ENCODE peak calls at places on chromosomes 5 and 9, in five cellular contexts. One of them, this sample, is unnamed.

GRCh38 chr9:79611091-79611614 is 39.4 kb downstream of the TLE4 start:
- DNase-seq in stimulated activated CD8-positive, alpha-beta memory T cell treated with anti-CD3 and anti-CD28 coated beads, Interleukin-2, amount 100 ng/mL, for 1 hour: no peak
- DNase-seq in hepatic stellate cell: peak; percentile 33
- DNase-seq in foreskin keratinocyte: peak; percentile 32
- DNase-seq in left ventricle myocardium inferior: no peak
- DNase-seq in this sample: no peak

GRCh38 chr9:114364123-114364522 is 23.7 kb downstream of the AKNA start:
- DNase-seq in stimulated activated CD8-positive, alpha-beta memory T cell treated with anti-CD3 and anti-CD28 coated beads, Interleukin-2, amount 100 ng/mL, for 1 hour: no peak
- DNase-seq in hepatic stellate cell: peak; percentile 73
- DNase-seq in foreskin keratinocyte: no peak
- DNase-seq in left ventricle myocardium inferior: no peak
- DNase-seq in this sample: no peak

GRCh38 chr9:72552356-72552755 is 30.9 kb downstream of the TMC1 start:
- DNase-seq in stimulated activated CD8-positive, alpha-beta memory T cell treated with anti-CD3 and anti-CD28 coated beads, Interleukin-2, amount 100 ng/mL, for 1 hour: no peak
- DNase-seq in hepatic stellate cell: no peak
- DNase-seq in foreskin keratinocyte: no peak
- DNase-seq in left ventricle myocardium inferior: no peak
- DNase-seq in this sample: no peak

GRCh38 chr9:72309366-72310133 is 55.5 kb downstream of the ZFAND5 start:
- DNase-seq in stimulated activated CD8-positive, alpha-beta memory T cell treated with anti-CD3 and anti-CD28 coated beads, Interleukin-2, amount 100 ng/mL, for 1 hour: no peak
- DNase-seq in hepatic stellate cell: no peak
- DNase-seq in foreskin keratinocyte: no peak
- DNase-seq in left ventricle myocardium inferior: no peak
- DNase-seq in this sample: no peak

GRCh38 chr5:85545129-85545528 is 1072.6 kb upstream of the COX7C start:
- DNase-seq in stimulated activated CD8-positive, alpha-beta memory T cell treated with anti-CD3 and anti-CD28 coated beads, Interleukin-2, amount 100 ng/mL, for 1 hour: no peak
- DNase-seq in hepatic stellate cell: no peak
- DNase-seq in foreskin keratinocyte: no peak
- DNase-seq in left ventricle myocardium inferior: no peak
- DNase-seq in this sample: no peak

GRCh38 chr5:94906750-94907149 is 288.3 kb downstream of the SLF1 start:
- DNase-seq in stimulated activated CD8-positive, alpha-beta memory T cell treated with anti-CD3 and anti-CD28 coated beads, Interleukin-2, amount 100 ng/mL, for 1 hour: no peak
- DNase-seq in hepatic stellate cell: no peak
- DNase-seq in foreskin keratinocyte: no peak
- DNase-seq in left ventricle myocardium inferior: no peak
- DNase-seq in this sample: no peak

GRCh38 chr5:123421773-123422172 is 1.4 kb downstream of the CEP120 start:
- DNase-seq in stimulated activated CD8-positive, alpha-beta memory T cell treated with anti-CD3 and anti-CD28 coated beads, Interleukin-2, amount 100 ng/mL, for 1 hour: no peak
- DNase-seq in hepatic stellate cell: no peak
- DNase-seq in foreskin keratinocyte: no peak
- DNase-seq in left ventricle myocardium inferior: no peak
- DNase-seq in this sample: no peak

GRCh38 chr5:76450059-76450458 is 47.0 kb downstream of the IQGAP2 start:
- DNase-seq in stimulated activated CD8-positive, alpha-beta memory T cell treated with anti-CD3 and anti-CD28 coated beads, Interleukin-2, amount 100 ng/mL, for 1 hour: no peak
- DNase-seq in hepatic stellate cell: no peak
- DNase-seq in foreskin keratinocyte: no peak
- DNase-seq in left ventricle myocardium inferior: no peak
- DNase-seq in this sample: no peak

GRCh38 chr5:168422431-168422830 is 63.8 kb upstream of the RARS1 start:
- DNase-seq in stimulated activated CD8-positive, alpha-beta memory T cell treated with anti-CD3 and anti-CD28 coated beads, Interleukin-2, amount 100 ng/mL, for 1 hour: no peak
- DNase-seq in hepatic stellate cell: no peak
- DNase-seq in foreskin keratinocyte: no peak
- DNase-seq in left ventricle myocardium inferior: no peak
- DNase-seq in this sample: no peak

GRCh38 chr9:124855944-124856773 is 2.9 kb downstream of the WDR38 start:
- DNase-seq in stimulated activated CD8-positive, alpha-beta memory T cell treated with anti-CD3 and anti-CD28 coated beads, Interleukin-2, amount 100 ng/mL, for 1 hour: no peak
- DNase-seq in hepatic stellate cell: no peak
- DNase-seq in foreskin keratinocyte: no peak
- DNase-seq in left ventricle myocardium inferior: no peak
- DNase-seq in this sample: no peak

GRCh38 chr9:94610181-94610591 is 16.6 kb upstream of the FBP2 start:
- DNase-seq in stimulated activated CD8-positive, alpha-beta memory T cell treated with anti-CD3 and anti-CD28 coated beads, Interleukin-2, amount 100 ng/mL, for 1 hour: no peak
- DNase-seq in hepatic stellate cell: no peak
- DNase-seq in foreskin keratinocyte: no peak
- DNase-seq in left ventricle myocardium inferior: no peak
- DNase-seq in this sample: no peak

GRCh38 chr5:139377226-139377625 is 5.9 kb downstream of the SLC23A1 start:
- DNase-seq in stimulated activated CD8-positive, alpha-beta memory T cell treated with anti-CD3 and anti-CD28 coated beads, Interleukin-2, amount 100 ng/mL, for 1 hour: no peak
- DNase-seq in hepatic stellate cell: no peak
- DNase-seq in foreskin keratinocyte: no peak
- DNase-seq in left ventricle myocardium inferior: no peak
- DNase-seq in this sample: no peak

GRCh38 chr5:135739383-135739961 is 95.0 kb upstream of the SLC25A48 start:
- DNase-seq in stimulated activated CD8-positive, alpha-beta memory T cell treated with anti-CD3 and anti-CD28 coated beads, Interleukin-2, amount 100 ng/mL, for 1 hour: no peak
- DNase-seq in hepatic stellate cell: no peak
- DNase-seq in foreskin keratinocyte: peak; percentile 75
- DNase-seq in left ventricle myocardium inferior: no peak
- DNase-seq in this sample: no peak

GRCh38 chr5:143501176-143501840 is 97.8 kb upstream of the NR3C1 start:
- DNase-seq in stimulated activated CD8-positive, alpha-beta memory T cell treated with anti-CD3 and anti-CD28 coated beads, Interleukin-2, amount 100 ng/mL, for 1 hour: no peak
- DNase-seq in hepatic stellate cell: no peak
- DNase-seq in foreskin keratinocyte: no peak
- DNase-seq in left ventricle myocardium inferior: no peak
- DNase-seq in this sample: no peak

GRCh38 chr5:98807806-98808205 is 34.3 kb downstream of the RGMB start:
- DNase-seq in stimulated activated CD8-positive, alpha-beta memory T cell treated with anti-CD3 and anti-CD28 coated beads, Interleukin-2, amount 100 ng/mL, for 1 hour: no peak
- DNase-seq in hepatic stellate cell: no peak
- DNase-seq in foreskin keratinocyte: no peak
- DNase-seq in left ventricle myocardium inferior: no peak
- DNase-seq in this sample: no peak

GRCh38 chr5:65722575-65723424 is 795 bp downstream of the NLN start:
- DNase-seq in stimulated activated CD8-positive, alpha-beta memory T cell treated with anti-CD3 and anti-CD28 coated beads, Interleukin-2, amount 100 ng/mL, for 1 hour: no peak
- DNase-seq in hepatic stellate cell: peak; percentile 70
- DNase-seq in foreskin keratinocyte: peak; percentile 19
- DNase-seq in left ventricle myocardium inferior: no peak
- DNase-seq in this sample: peak; percentile 30

GRCh38 chr5:74693176-74693575 is 8.1 kb downstream of the HEXB start:
- DNase-seq in stimulated activated CD8-positive, alpha-beta memory T cell treated with anti-CD3 and anti-CD28 coated beads, Interleukin-2, amount 100 ng/mL, for 1 hour: no peak
- DNase-seq in hepatic stellate cell: peak; percentile 22
- DNase-seq in foreskin keratinocyte: peak; percentile 69
- DNase-seq in left ventricle myocardium inferior: no peak
- DNase-seq in this sample: no peak

GRCh38 chr5:94632024-94632423 is 13.6 kb downstream of the SLF1 start:
- DNase-seq in stimulated activated CD8-positive, alpha-beta memory T cell treated with anti-CD3 and anti-CD28 coated beads, Interleukin-2, amount 100 ng/mL, for 1 hour: no peak
- DNase-seq in hepatic stellate cell: no peak
- DNase-seq in foreskin keratinocyte: no peak
- DNase-seq in left ventricle myocardium inferior: no peak
- DNase-seq in this sample: no peak

GRCh38 chr9:94076557-94076956 is 7.7 kb upstream of the PTPDC1 start:
- DNase-seq in stimulated activated CD8-positive, alpha-beta memory T cell treated with anti-CD3 and anti-CD28 coated beads, Interleukin-2, amount 100 ng/mL, for 1 hour: no peak
- DNase-seq in hepatic stellate cell: no peak
- DNase-seq in foreskin keratinocyte: no peak
- DNase-seq in left ventricle myocardium inferior: no peak
- DNase-seq in this sample: no peak

GRCh38 chr5:82349651-82350050 is 71.5 kb upstream of the RPS23 start:
- DNase-seq in stimulated activated CD8-positive, alpha-beta memory T cell treated with anti-CD3 and anti-CD28 coated beads, Interleukin-2, amount 100 ng/mL, for 1 hour: no peak
- DNase-seq in hepatic stellate cell: no peak
- DNase-seq in foreskin keratinocyte: no peak
- DNase-seq in left ventricle myocardium inferior: no peak
- DNase-seq in this sample: no peak

GRCh38 chr5:149406203-149406978 is 27.3 kb upstream of the IL17B start:
- DNase-seq in stimulated activated CD8-positive, alpha-beta memory T cell treated with anti-CD3 and anti-CD28 coated beads, Interleukin-2, amount 100 ng/mL, for 1 hour: no peak
- DNase-seq in hepatic stellate cell: peak; percentile 97
- DNase-seq in foreskin keratinocyte: no peak
- DNase-seq in left ventricle myocardium inferior: peak; percentile 75
- DNase-seq in this sample: no peak

GRCh38 chr9:127049044-127049443 is 73.4 kb downstream of the ANGPTL2 start:
- DNase-seq in stimulated activated CD8-positive, alpha-beta memory T cell treated with anti-CD3 and anti-CD28 coated beads, Interleukin-2, amount 100 ng/mL, for 1 hour: no peak
- DNase-seq in hepatic stellate cell: peak; percentile 57
- DNase-seq in foreskin keratinocyte: peak; percentile 63
- DNase-seq in left ventricle myocardium inferior: no peak
- DNase-seq in this sample: no peak

GRCh38 chr9:130868230-130868629 is 28.4 kb downstream of the QRFP start:
- DNase-seq in stimulated activated CD8-positive, alpha-beta memory T cell treated with anti-CD3 and anti-CD28 coated beads, Interleukin-2, amount 100 ng/mL, for 1 hour: no peak
- DNase-seq in hepatic stellate cell: no peak
- DNase-seq in foreskin keratinocyte: no peak
- DNase-seq in left ventricle myocardium inferior: no peak
- DNase-seq in this sample: no peak

GRCh38 chr9:111903996-111904395 is 7.4 kb downstream of the UGCG start:
- DNase-seq in stimulated activated CD8-positive, alpha-beta memory T cell treated with anti-CD3 and anti-CD28 coated beads, Interleukin-2, amount 100 ng/mL, for 1 hour: no peak
- DNase-seq in hepatic stellate cell: no peak
- DNase-seq in foreskin keratinocyte: no peak
- DNase-seq in left ventricle myocardium inferior: no peak
- DNase-seq in this sample: no peak

GRCh38 chr9:266228-266627 is 51.6 kb downstream of the DOCK8 start:
- DNase-seq in stimulated activated CD8-positive, alpha-beta memory T cell treated with anti-CD3 and anti-CD28 coated beads, Interleukin-2, amount 100 ng/mL, for 1 hour: no peak
- DNase-seq in hepatic stellate cell: no peak
- DNase-seq in foreskin keratinocyte: no peak
- DNase-seq in left ventricle myocardium inferior: no peak
- DNase-seq in this sample: no peak

GRCh38 chr5:178057839-178058238 is 55.5 kb upstream of the N4BP3 start:
- DNase-seq in stimulated activated CD8-positive, alpha-beta memory T cell treated with anti-CD3 and anti-CD28 coated beads, Interleukin-2, amount 100 ng/mL, for 1 hour: no peak
- DNase-seq in hepatic stellate cell: no peak
- DNase-seq in foreskin keratinocyte: no peak
- DNase-seq in left ventricle myocardium inferior: no peak
- DNase-seq in this sample: no peak

GRCh38 chr5:54313311-54314270 is 3.2 kb upstream of the ARL15 start:
- DNase-seq in stimulated activated CD8-positive, alpha-beta memory T cell treated with anti-CD3 and anti-CD28 coated beads, Interleukin-2, amount 100 ng/mL, for 1 hour: no peak
- DNase-seq in hepatic stellate cell: no peak
- DNase-seq in foreskin keratinocyte: no peak
- DNase-seq in left ventricle myocardium inferior: no peak
- DNase-seq in this sample: no peak

GRCh38 chr9:76352026-76352620 is 42.1 kb downstream of the RFK start:
- DNase-seq in stimulated activated CD8-positive, alpha-beta memory T cell treated with anti-CD3 and anti-CD28 coated beads, Interleukin-2, amount 100 ng/mL, for 1 hour: no peak
- DNase-seq in hepatic stellate cell: no peak
- DNase-seq in foreskin keratinocyte: no peak
- DNase-seq in left ventricle myocardium inferior: no peak
- DNase-seq in this sample: no peak

GRCh38 chr9:131366745-131367401 is 27.0 kb upstream of the PRRC2B start:
- DNase-seq in stimulated activated CD8-positive, alpha-beta memory T cell treated with anti-CD3 and anti-CD28 coated beads, Interleukin-2, amount 100 ng/mL, for 1 hour: no peak
- DNase-seq in hepatic stellate cell: peak; percentile 65
- DNase-seq in foreskin keratinocyte: peak; percentile 56
- DNase-seq in left ventricle myocardium inferior: peak; percentile 26
- DNase-seq in this sample: no peak

GRCh38 chr5:78908173-78908901 is 76.8 kb downstream of the ARSB start:
- DNase-seq in stimulated activated CD8-positive, alpha-beta memory T cell treated with anti-CD3 and anti-CD28 coated beads, Interleukin-2, amount 100 ng/mL, for 1 hour: no peak
- DNase-seq in hepatic stellate cell: peak; percentile 42
- DNase-seq in foreskin keratinocyte: no peak
- DNase-seq in left ventricle myocardium inferior: peak; percentile 68
- DNase-seq in this sample: peak; percentile 19

This sample was measured in C1 segment of cervical spinal cord.